ENCODE peak calls at places on chromosomes 16 and 17, in eight cellular contexts. A is psoas muscle, H is cardiac muscle cell, G is left ventricle myocardium inferior, B is GM12878, L is mucosa of descending colon, W is endodermal cell, F is A549. P is an unnamed sample. For H3K4me1, the result is how much of the 10 kb centered on the place peaks cover.

GRCh38 chr16:13863075-13863765 is 56.7 kb upstream of the ERCC4 start:
- DNase-seq in A (no peak), H (no peak), G (no peak), B (no peak), L (no peak), W (no peak), F (no peak), P (no peak)

GRCh38 chr16:27085182-27085581 is 18.5 kb downstream of the C16orf82 start:
- DNase-seq in A (no peak), H (no peak), G (no peak), B (no peak), L (no peak), W (peak), F (no peak), P (no peak)

GRCh38 chr17:61284174-61284573 is 115.5 kb upstream of the TBX2 start:
- DNase-seq in A (no peak), H (no peak), G (no peak), B (no peak), L (no peak), W (no peak), F (no peak), P (no peak)

GRCh38 chr17:46787478-46787877 is 31.0 kb downstream of the WNT3 start:
- DNase-seq in A (no peak), H (no peak), G (no peak), B (no peak), L (no peak), W (peak), F (no peak), P (no peak)

GRCh38 chr17:11608396-11608795 is 10.1 kb downstream of the DNAH9 start:
- DNase-seq in A (no peak), H (peak), G (peak), B (no peak), L (peak), W (no peak), F (no peak), P (no peak)

GRCh38 chr16:77290451-77291110 is 91.4 kb downstream of the SYCE1L start:
- DNase-seq in A (no peak), H (no peak), G (no peak), B (no peak), L (no peak), W (no peak), F (no peak), P (no peak)

GRCh38 chr17:3738562-3739295 is 15.0 kb downstream of the HASPIN start:
- DNase-seq in A (peak), H (peak), G (no peak), B (no peak), L (peak), W (peak), F (no peak), P (peak)

GRCh38 chr17:39954876-39955275 is 7.9 kb upstream of the GSDMA start:
- DNase-seq in A (no peak), H (no peak), G (no peak), B (no peak), L (no peak), W (peak), F (no peak), P (no peak)

GRCh38 chr16:72372082-72372615 is 200.2 kb upstream of the PMFBP1 start:
- DNase-seq in A (no peak), H (no peak), G (no peak), B (no peak), L (no peak), W (no peak), F (no peak), P (no peak)

GRCh38 chr16:30534368-30535105 is at the start of gene ZNF747:
- DNase-seq in A (peak), H (peak), G (peak), B (peak), L (peak), W (peak), F (peak), P (peak)

GRCh38 chr17:30379303-30380105 is 777 bp downstream of the CPD start:
- DNase-seq in A (peak), H (peak), G (peak), B (no peak), L (peak), W (peak), F (peak), P (peak)

GRCh38 chr16:30927789-30928378 is 4.5 kb downstream of the FBXL19 start:
- DNase-seq in A (peak), H (peak), G (no peak), B (peak), L (peak), W (peak), F (peak), P (peak)

GRCh38 chr17:67129283-67129682 is 84.9 kb downstream of the CACNG1 start:
- DNase-seq in A (no peak), H (no peak), G (no peak), B (no peak), L (no peak), W (no peak), F (no peak), P (no peak)

GRCh38 chr17:77656054-77656453 is 302.4 kb upstream of the TNRC6C start:
- DNase-seq in A (no peak), H (no peak), G (no peak), B (no peak), L (no peak), W (no peak), F (no peak), P (no peak)

GRCh38 chr17:38735161-38735997 is 5.2 kb downstream of the CISD3 start:
- DNase-seq in A (peak), H (peak), G (peak), B (no peak), L (peak), W (peak), F (peak), P (peak)

GRCh38 chr17:50279639-50280038 is 5.4 kb downstream of the TMEM92 start:
- DNase-seq in A (peak), H (no peak), G (no peak), B (no peak), L (no peak), W (no peak), F (no peak), P (no peak)

GRCh38 chr17:29155966-29156338 is 24.2 kb downstream of the MYO18A start:
- DNase-seq in A (no peak), H (peak), G (no peak), B (no peak), L (no peak), W (peak), F (no peak), P (peak)

GRCh38 chr17:19306160-19307111 is 56.1 kb downstream of the B9D1 start:
- DNase-seq in A (no peak), H (no peak), G (no peak), B (peak), L (peak), W (peak), F (no peak), P (no peak)

GRCh38 chr16:48123104-48123788 is 32.5 kb downstream of the ABCC12 start:
- DNase-seq in A (no peak), H (no peak), G (no peak), B (no peak), L (no peak), W (no peak), F (peak), P (no peak)

GRCh38 chr16:30628628-30629342 is 18.6 kb upstream of the ZNF689 start:
- DNase-seq in A (peak), H (peak), G (peak), B (no peak), L (peak), W (peak), F (peak), P (peak)

GRCh38 chr16:19644877-19645276 is 73.2 kb downstream of the KNOP1 start:
- DNase-seq in A (peak), H (no peak), G (peak), B (no peak), L (no peak), W (no peak), F (no peak), P (no peak)

GRCh38 chr17:82400830-82401229 is 17.3 kb upstream of the HEXD start:
- DNase-seq in A (no peak), H (no peak), G (peak), B (no peak), L (peak), W (no peak), F (no peak), P (peak)

GRCh38 chr17:50799582-50799981 is 32.3 kb upstream of the ANKRD40CL start:
- DNase-seq in A (no peak), H (peak), G (no peak), B (no peak), L (no peak), W (peak), F (no peak), P (no peak)

GRCh38 chr16:4175849-4176248 is 59.6 kb upstream of the ADCY9 start:
- DNase-seq in A (no peak), H (no peak), G (no peak), B (no peak), L (no peak), W (no peak), F (no peak), P (no peak)

GRCh38 chr16:68035227-68035626 is 12.1 kb downstream of the DUS2 start:
- DNase-seq in A (no peak), H (no peak), G (no peak), B (no peak), L (no peak), W (no peak), F (no peak), P (no peak)

GRCh38 chr17:82491196-82491530 is 28.4 kb upstream of the FOXK2 start:
- DNase-seq in A (no peak), H (no peak), G (no peak), B (no peak), L (no peak), W (no peak), F (no peak), P (no peak)

GRCh38 chr17:1957037-1957436 is 68.1 kb downstream of the RTN4RL1 start:
- DNase-seq in A (no peak), H (no peak), G (no peak), B (no peak), L (no peak), W (no peak), F (no peak), P (no peak)

GRCh38 chr16:70577256-70577698 is 53.7 kb downstream of the SF3B3 start:
- DNase-seq in A (no peak), H (no peak), G (no peak), B (no peak), L (no peak), W (peak), F (no peak), P (peak)

GRCh38 chr16:28163699-28164584 is 47.8 kb downstream of the XPO6 start:
- DNase-seq in A (no peak), H (no peak), G (no peak), B (no peak), L (no peak), W (no peak), F (no peak), P (no peak)

GRCh38 chr17:44345497-44346026 is 460 bp downstream of the GRN start:
- DNase-seq in A (no peak), H (peak), G (no peak), B (no peak), L (peak), W (peak), F (peak), P (peak)

GRCh38 chr16:27243725-27244362 is 24.7 kb downstream of the NSMCE1 start:
- DNase-seq in A (no peak), H (no peak), G (no peak), B (no peak), L (no peak), W (peak), F (no peak), P (peak)

GRCh38 chr16:51049678-51050378 is 101.2 kb downstream of the SALL1 start:
- DNase-seq in A (no peak), H (no peak), G (no peak), B (no peak), L (no peak), W (no peak), F (no peak), P (no peak)

GRCh38 chr17:40070644-40070894 is 7.8 kb downstream of the THRA start:
- DNase-seq in A (no peak), H (no peak), G (no peak), B (no peak), L (no peak), W (no peak), F (no peak), P (no peak)

GRCh38 chr16:55737966-55738365 is 82.2 kb downstream of the SLC6A2 start:
- DNase-seq in A (no peak), H (no peak), G (no peak), B (no peak), L (no peak), W (no peak), F (no peak), P (no peak)

GRCh38 chr17:75238684-75239191 is 22.7 kb downstream of the GGA3 start:
- DNase-seq in A (peak), H (peak), G (no peak), B (no peak), L (peak), W (peak), F (peak), P (peak)

DNA sequence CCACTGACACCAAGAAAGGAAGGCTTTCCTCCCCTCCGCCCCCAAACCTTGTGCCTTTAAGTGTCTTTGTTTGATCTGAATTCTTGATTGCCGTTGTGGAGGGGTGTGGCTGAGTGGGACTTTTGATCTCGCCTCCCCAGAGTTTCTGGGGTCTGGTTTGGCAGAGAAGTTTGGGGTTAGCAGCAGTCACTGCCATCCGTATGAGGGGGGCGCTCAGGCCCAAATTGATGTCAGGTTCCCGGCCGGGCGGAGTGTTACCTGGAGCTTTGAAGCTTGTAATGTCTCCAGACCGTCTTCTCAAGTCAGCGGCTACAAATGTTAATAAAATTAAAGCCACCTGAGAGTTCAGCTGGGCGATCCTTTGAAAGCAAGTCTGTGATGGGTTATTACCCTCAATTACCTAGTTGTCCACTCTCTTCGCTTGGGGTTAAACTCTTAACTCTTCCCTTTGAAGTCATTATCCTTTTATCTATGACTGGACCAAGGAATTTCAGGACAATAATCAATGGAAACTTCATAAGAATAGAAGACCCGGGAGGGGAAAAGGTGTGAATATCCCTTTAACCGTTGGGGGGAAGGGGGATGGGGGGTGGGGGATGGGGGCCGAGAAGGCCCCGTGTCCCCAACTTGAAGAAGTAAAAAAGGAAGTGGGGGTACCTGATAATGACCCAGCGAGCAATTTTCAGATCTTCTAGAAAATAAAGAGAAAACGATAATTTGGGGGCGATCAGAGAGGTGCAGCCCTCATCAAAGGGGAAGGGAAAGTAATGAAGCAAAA is 31.8 kb upstream of the AXIN2 start:
- DNase-seq in A (no peak), H (no peak), G (no peak), B (no peak), L (no peak), W (peak), F (no peak), P (no peak)
- H3K4me3 ChIP-seq in A (no peak), H (no peak), G (no peak), B (no peak), L (no peak), W (peak), F (no peak), P (no peak)

GRCh38 chr17:17493986-17494466 is 2.2 kb downstream of the RASD1 start:
- DNase-seq in A (no peak), H (no peak), G (no peak), B (no peak), L (peak), W (peak), F (no peak), P (no peak)
- H3K4me1 ChIP-seq in A (under half), H (under half), G (half or more), B (under half), L (under half), W (under half), F (under half), P (under half)

GRCh38 chr16:58333937-58334336 is 39.1 kb upstream of the PRSS54 start:
- DNase-seq in A (no peak), H (no peak), G (no peak), B (no peak), L (no peak), W (no peak), F (no peak), P (no peak)
- TF ChIP-seq CTCF in A (no peak), H (no peak), G (no peak), B (no peak), L (no peak), W (no peak), F (no peak), P (no peak)

GRCh38 chr17:17231621-17232302 is 5.2 kb downstream of the FLCN start:
- DNase-seq in A (no peak), H (no peak), G (no peak), B (no peak), L (peak), W (no peak), F (no peak), P (peak)

GRCh38 chr17:17232303-17232621 is 4.7 kb downstream of the FLCN start:
- DNase-seq in A (no peak), H (no peak), G (no peak), B (no peak), L (no peak), W (no peak), F (no peak), P (peak)

GRCh38 chr17:17237026-17237799 is at the start of gene FLCN:
- DNase-seq in A (peak), H (peak), G (peak), B (peak), L (peak), W (peak), F (peak), P (peak)

GRCh38 chr17:17236295-17237025 is 508 bp downstream of the FLCN start:
- DNase-seq in A (peak), H (no peak), G (no peak), B (no peak), L (no peak), W (no peak), F (peak), P (no peak)

DNA sequence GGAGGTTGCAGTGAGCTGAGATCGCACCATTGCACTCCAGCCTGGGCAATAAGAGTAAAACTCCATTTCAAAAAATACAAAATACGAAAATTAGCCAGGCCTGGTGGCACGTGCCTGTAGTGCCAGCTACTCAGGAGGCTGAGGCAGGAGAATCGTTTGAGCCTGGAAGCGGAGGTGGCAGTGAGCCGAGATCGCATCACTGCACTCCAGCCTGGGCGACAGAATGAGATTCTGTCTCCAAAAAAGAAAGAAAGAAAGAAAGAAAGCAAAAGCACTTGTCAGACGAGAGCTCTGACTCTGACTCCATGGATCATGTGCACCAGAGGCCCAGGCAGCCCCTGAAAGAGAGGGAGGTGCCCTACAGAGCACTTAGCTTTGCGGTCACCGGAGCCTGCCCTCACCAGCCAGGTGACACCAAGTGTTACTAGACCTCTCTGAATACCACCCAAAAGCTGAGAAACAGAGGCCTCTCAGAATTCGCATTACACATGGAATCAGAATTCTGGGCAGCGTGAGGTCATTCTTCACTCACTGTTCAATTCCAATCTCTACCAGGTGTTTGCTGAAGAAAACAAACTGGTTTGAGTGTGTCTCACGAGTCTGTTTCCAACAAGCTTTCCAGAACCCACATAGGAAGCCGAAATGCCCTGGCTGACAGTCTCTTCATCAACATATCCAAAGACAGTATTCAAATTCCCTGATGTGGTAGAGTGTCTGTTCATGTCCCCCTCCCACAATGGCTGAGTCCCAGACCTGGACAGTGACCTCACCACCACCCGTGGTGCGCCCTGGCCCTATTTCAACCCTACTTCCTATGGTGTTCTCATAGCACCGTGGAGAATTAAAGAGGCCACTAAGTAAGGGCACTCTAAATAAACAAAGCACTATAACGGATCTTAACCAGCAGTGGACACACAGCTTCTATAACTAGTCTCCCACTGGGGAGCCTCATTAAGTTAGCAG is 1.5 kb downstream of the FLCN start:
- DNase-seq in A (peak), H (peak), G (no peak), B (no peak), L (no peak), W (no peak), F (no peak), P (no peak)
- H3K4me3 ChIP-seq in A (peak), H (no peak), G (peak), B (peak), L (peak), W (peak), F (peak), P (peak)

P was measured in kidney.